ENCODE peak calls at places on chromosomes 4 and X, in seven cellular contexts. P is T-cell, W is WTC11, C is NCI-H510A treated with DMSO at 0.1 percent for 48 hours, F is EL, R is psoas muscle, K is RPMI8226. H is an unnamed sample.

GRCh38 chrX:1462596-1463251 is 10.0 kb upstream of the ASMTL start:
- DNase-seq in R (no peak), K (peak), F (peak), W (no peak), P (peak), C (no peak), H (no peak)

GRCh38 chr4:32929738-32930688 is 2209.8 kb downstream of the PCDH7 start:
- DNase-seq in R (no peak), W (no peak), C (no peak), K (no peak), F (no peak), P (no peak), H (no peak)

GRCh38 chr4:80912350-80912749 is 118.2 kb upstream of the BMP3 start:
- DNase-seq in C (no peak), F (no peak), K (no peak), R (no peak), P (no peak), W (no peak), H (peak)

GRCh38 chr4:189022441-189023035 is 883.3 kb downstream of the TRIML1 start:
- DNase-seq in W (no peak), K (no peak), R (no peak), P (no peak), F (peak), C (no peak), H (no peak)

GRCh38 chr4:6613676-6614651 is 26.5 kb upstream of the MRFAP1 start:
- DNase-seq in P (no peak), K (no peak), F (no peak), C (no peak), R (no peak), W (no peak), H (no peak)

GRCh38 chrX:19543020-19543715 is 27.9 kb upstream of the MAP3K15 start:
- DNase-seq in K (no peak), C (no peak), W (no peak), R (no peak), F (no peak), P (no peak), H (no peak)

GRCh38 chr4:148006025-148006424 is 274.1 kb downstream of the ARHGAP10 start:
- DNase-seq in C (no peak), R (no peak), P (no peak), W (no peak), F (no peak), K (no peak), H (no peak)

GRCh38 chr4:114043116-114043515 is 63.7 kb upstream of the ARSJ start:
- DNase-seq in W (no peak), P (no peak), K (no peak), C (no peak), F (no peak), R (no peak), H (no peak)

GRCh38 chr4:105807496-105807895 is 87.8 kb upstream of the NPNT start:
- DNase-seq in P (no peak), F (peak), C (no peak), K (no peak), R (no peak), W (no peak), H (no peak)

GRCh38 chrX:70479970-70480659 is 35.5 kb downstream of the DLG3 start:
- DNase-seq in R (no peak), W (no peak), F (peak), P (no peak), K (no peak), C (no peak), H (no peak)

GRCh38 chr4:102420563-102421221 is 75.4 kb upstream of the SLC39A8 start:
- DNase-seq in K (peak), F (peak), C (no peak), P (no peak), R (no peak), W (no peak), H (no peak)

GRCh38 chrX:48083212-48083611 is 11.8 kb upstream of the ZNF630 start:
- DNase-seq in R (no peak), C (no peak), P (peak), K (peak), W (peak), F (peak), H (peak)

GRCh38 chrX:30992381-30992904 is 79.4 kb downstream of the FTHL17 start:
- DNase-seq in F (no peak), C (peak), W (no peak), P (no peak), K (no peak), R (no peak), H (no peak)

GRCh38 chr4:56909083-56909981 is 1.6 kb downstream of the REST start:
- DNase-seq in P (no peak), F (peak), K (peak), R (no peak), W (peak), C (peak), H (peak)

GRCh38 chrX:103817502-103817901 is 14.6 kb downstream of the RAB9B start:
- DNase-seq in K (peak), W (no peak), C (peak), F (peak), P (peak), R (no peak), H (no peak)

GRCh38 chr4:8761167-8761823 is 110.3 kb downstream of the HMX1 start:
- DNase-seq in P (no peak), W (peak), C (no peak), R (no peak), F (no peak), K (no peak), H (peak)